ENCODE peak calls at places on chromosomes 5 and 9, in ten cellular contexts. Q is H1, P is cortex of kidney, A is HT-29, I is NCI-H774, S is cardiac muscle cell, Y is foreskin melanocyte, D is RPMI7951, R is AG09309, X is iPS-NIHi11. J is an unnamed sample.

GRCh38 chr5:133669472-133669871 is 57.1 kb upstream of the FSTL4 start:
- DNase-seq in Q (no peak), P (no peak), A (no peak), I (no peak), S (no peak), Y (no peak), D (no peak), R (no peak), X (no peak), J (no peak)

GRCh38 chr9:96323169-96323568 is 21.2 kb upstream of the HSD17B3 start:
- DNase-seq in Q (no peak), P (no peak), A (no peak), I (no peak), S (no peak), Y (no peak), D (no peak), R (no peak), X (no peak), J (no peak)

GRCh38 chr9:92266486-92266885 is 27.0 kb downstream of the IARS1 start:
- DNase-seq in Q (no peak), P (no peak), A (no peak), I (no peak), S (peak), Y (no peak), D (peak), R (no peak), X (no peak), J (no peak)

GRCh38 chr9:89518466-89519392 is 20.8 kb upstream of the SEMA4D start:
- DNase-seq in Q (no peak), P (no peak), A (no peak), I (no peak), S (no peak), Y (no peak), D (no peak), R (no peak), X (no peak), J (no peak)

GRCh38 chr9:16485155-16485554 is 385.3 kb downstream of the BNC2 start:
- DNase-seq in Q (no peak), P (no peak), A (no peak), I (no peak), S (no peak), Y (no peak), D (no peak), R (no peak), X (no peak), J (no peak)

GRCh38 chr9:96080364-96080763 is 204.9 kb downstream of the ERCC6L2 start:
- DNase-seq in Q (no peak), P (no peak), A (peak), I (no peak), S (peak), Y (no peak), D (peak), R (no peak), X (no peak), J (no peak)

GRCh38 chr5:31886206-31886605 is 247.3 kb downstream of the PDZD2 start:
- DNase-seq in Q (no peak), P (no peak), A (no peak), I (no peak), S (no peak), Y (no peak), D (no peak), R (no peak), X (no peak), J (no peak)

GRCh38 chr5:177132504-177133118 is 962 bp upstream of the NSD1 start:
- DNase-seq in Q (no peak), P (no peak), A (no peak), I (no peak), S (peak), Y (no peak), D (no peak), R (no peak), X (peak), J (peak)

GRCh38 chr5:160693831-160694473 is 158.1 kb downstream of the ATP10B start:
- DNase-seq in Q (no peak), P (no peak), A (peak), I (no peak), S (no peak), Y (no peak), D (no peak), R (no peak), X (no peak), J (no peak)

GRCh38 chr5:77172713-77173328 is 37.7 kb upstream of the PDE8B start:
- DNase-seq in Q (no peak), P (no peak), A (no peak), I (no peak), S (no peak), Y (no peak), D (no peak), R (no peak), X (no peak), J (no peak)

GRCh38 chr5:132221781-132222648 is 5.6 kb downstream of the P4HA2 start:
- DNase-seq in Q (no peak), P (no peak), A (no peak), I (no peak), S (peak), Y (no peak), D (peak), R (peak), X (no peak), J (no peak)

GRCh38 chr9:87436694-87437093 is 61.0 kb upstream of the DAPK1 start:
- DNase-seq in Q (no peak), P (no peak), A (no peak), I (no peak), S (peak), Y (no peak), D (no peak), R (no peak), X (no peak), J (no peak)

GRCh38 chr5:1865486-1865885 is 17.2 kb downstream of the IRX4 start:
- DNase-seq in Q (no peak), P (no peak), A (no peak), I (no peak), S (no peak), Y (no peak), D (no peak), R (no peak), X (no peak), J (no peak)

GRCh38 chr9:89036862-89037261 is 45.6 kb downstream of the S1PR3 start:
- DNase-seq in Q (no peak), P (no peak), A (no peak), I (no peak), S (no peak), Y (no peak), D (no peak), R (no peak), X (no peak), J (no peak)

J was measured in neuronal stem cell.